ENCODE peak calls at places on chromosome 2, in ten cellular contexts. E is M059J; V is omental fat pad; R is AG04450; B is uterus; W is stimulated activated CD8-positive, alpha-beta memory T cell treated with anti-CD3 and anti-CD28 coated beads, Interleukin-15, amount 100 ng/mL, for 48 hours; N is OCI-LY7; L is mesothelial cell of epicardium; P is H9; X is NCI-H1105. Z is an unnamed sample.

GRCh38 chr2:113273031-113273551 is 5.6 kb downstream of the PAX8 start:
- DNase-seq in E (peak; percentile 68), V (no peak), R (peak; percentile 20), B (no peak), W (no peak), N (peak; percentile 35), L (no peak), P (peak; percentile 78), X (no peak), Z (no peak)

GRCh38 chr2:73020657-73021370 is 50.7 kb downstream of the SFXN5 start:
- DNase-seq in E (peak; percentile 89), V (no peak), R (peak; percentile 56), B (no peak), W (no peak), N (no peak), L (no peak), P (no peak), X (no peak), Z (no peak)

GRCh38 chr2:235557903-235558302 is 64.1 kb downstream of the AGAP1 start:
- DNase-seq in E (no peak), V (no peak), R (no peak), B (no peak), W (no peak), N (no peak), L (no peak), P (no peak), X (no peak), Z (no peak)

GRCh38 chr2:197947219-197947757 is 142.9 kb downstream of the PLCL1 start:
- DNase-seq in E (no peak), V (no peak), R (no peak), B (no peak), W (no peak), N (no peak), L (no peak), P (peak; percentile 25), X (no peak), Z (no peak)

GRCh38 chr2:197838036-197838435 is 33.6 kb downstream of the PLCL1 start:
- DNase-seq in E (peak; percentile 25), V (no peak), R (no peak), B (no peak), W (no peak), N (no peak), L (no peak), P (no peak), X (no peak), Z (no peak)

GRCh38 chr2:197996583-197996982 is 192.2 kb downstream of the PLCL1 start:
- DNase-seq in E (no peak), V (no peak), R (no peak), B (no peak), W (no peak), N (no peak), L (no peak), P (no peak), X (no peak), Z (no peak)

GRCh38 chr2:86633094-86633740 is 9.6 kb upstream of the RNF103 start:
- DNase-seq in E (no peak), V (no peak), R (no peak), B (no peak), W (no peak), N (no peak), L (no peak), P (no peak), X (no peak), Z (no peak)

GRCh38 chr2:3692375-3692774 is 11.0 kb upstream of the DCDC2C start:
- DNase-seq in E (peak; percentile 1), V (no peak), R (no peak), B (no peak), W (no peak), N (peak; percentile 51), L (no peak), P (no peak), X (peak; percentile 4), Z (no peak)

GRCh38 chr2:149331023-149331400 is 625 bp downstream of the LYPD6 start:
- DNase-seq in E (no peak), V (no peak), R (no peak), B (no peak), W (no peak), N (no peak), L (no peak), P (no peak), X (no peak), Z (no peak)

GRCh38 chr2:109143214-109144187 is 14.5 kb downstream of the SH3RF3 start:
- DNase-seq in E (no peak), V (no peak), R (no peak), B (no peak), W (peak; percentile 36), N (no peak), L (no peak), P (no peak), X (no peak), Z (no peak)

GRCh38 chr2:10814571-10815331 is 2.2 kb upstream of the PDIA6 start:
- DNase-seq in E (no peak), V (no peak), R (no peak), B (no peak), W (no peak), N (no peak), L (no peak), P (no peak), X (no peak), Z (no peak)

GRCh38 chr2:153510996-153511395 is 32.4 kb upstream of the RPRM start:
- DNase-seq in E (no peak), V (no peak), R (no peak), B (no peak), W (no peak), N (no peak), L (no peak), P (no peak), X (no peak), Z (no peak)

GRCh38 chr2:43414033-43414432 is 181.8 kb downstream of the THADA start:
- DNase-seq in E (no peak), V (no peak), R (no peak), B (no peak), W (no peak), N (no peak), L (no peak), P (no peak), X (no peak), Z (no peak)

GRCh38 chr2:234409590-234409989 is 87.3 kb downstream of the ARL4C start:
- DNase-seq in E (no peak), V (no peak), R (no peak), B (no peak), W (no peak), N (no peak), L (no peak), P (no peak), X (no peak), Z (no peak)

GRCh38 chr2:82538590-82538989 is 1920.5 kb downstream of the SUCLG1 start:
- DNase-seq in E (no peak), V (no peak), R (no peak), B (no peak), W (no peak), N (no peak), L (no peak), P (no peak), X (no peak), Z (no peak)

GRCh38 chr2:234372506-234372905 is 124.4 kb downstream of the ARL4C start:
- DNase-seq in E (no peak), V (no peak), R (no peak), B (no peak), W (no peak), N (no peak), L (no peak), P (no peak), X (no peak), Z (no peak)

GRCh38 chr2:194483041-194483440 is 1174.0 kb upstream of the SLC39A10 start:
- DNase-seq in E (no peak), V (no peak), R (no peak), B (no peak), W (no peak), N (no peak), L (no peak), P (no peak), X (no peak), Z (no peak)

GRCh38 chr2:23452853-23453420 is 68.0 kb downstream of the KLHL29 start:
- DNase-seq in E (peak; percentile 29), V (no peak), R (no peak), B (no peak), W (peak; percentile 11), N (no peak), L (no peak), P (no peak), X (no peak), Z (no peak)

GRCh38 chr2:109280804-109281203 is 151.8 kb downstream of the SH3RF3 start:
- DNase-seq in E (no peak), V (no peak), R (no peak), B (no peak), W (no peak), N (no peak), L (no peak), P (no peak), X (no peak), Z (no peak)